ENCODE peak calls at places on chromosomes 16 and 17, in four cellular contexts. S, X, H and R are unnamed samples.

GRCh38 chr17:61770043-61770442 is 93.3 kb downstream of the BRIP1 start:
- DNase-seq in H (no peak), X (no peak), S (no peak), R (no peak)

GRCh38 chr17:59825533-59826316 is 67.0 kb downstream of the TUBD1 start:
- DNase-seq in H (no peak), X (no peak), S (peak), R (no peak)

GRCh38 chr17:82236142-82236971 is 7.5 kb downstream of the SLC16A3 start:
- DNase-seq in H (peak), X (peak), S (no peak), R (peak)

GRCh38 chr16:86391987-86392386 is 118.3 kb upstream of the FOXF1 start:
- DNase-seq in H (no peak), X (no peak), S (peak), R (no peak)

GRCh38 chr17:79087428-79088143 is 13.0 kb downstream of the ENGASE start:
- DNase-seq in X (peak), H (peak), S (peak), R (peak)

GRCh38 chr16:28098959-28099945 is 35.7 kb upstream of the GSG1L start:
- DNase-seq in H (no peak), S (no peak), X (no peak), R (no peak)

GRCh38 chr16:69373019-69373418 is 12.8 kb downstream of the TERF2 start:
- DNase-seq in S (no peak), X (no peak), H (no peak), R (no peak)

GRCh38 chr16:4344659-4345438 is 6.3 kb downstream of the PAM16 start:
- DNase-seq in S (no peak), X (peak), H (peak), R (peak)

GRCh38 chr17:32992360-32993033 is 850 bp downstream of the SPACA3 start:
- DNase-seq in X (no peak), H (no peak), S (no peak), R (no peak)

GRCh38 chr17:57355090-57355859 is 99.0 kb downstream of the MSI2 start:
- DNase-seq in H (no peak), S (peak), X (peak), R (no peak)

GRCh38 chr17:63446981-63447687 is 1.0 kb upstream of the CYB561 start:
- DNase-seq in X (peak), S (no peak), H (peak), R (no peak)

GRCh38 chr16:10197003-10197402 is 14.8 kb upstream of the GRIN2A start:
- DNase-seq in X (no peak), H (no peak), S (no peak), R (no peak)

GRCh38 chr16:27334192-27334764 is 20.5 kb downstream of the IL4R start:
- DNase-seq in S (no peak), H (no peak), X (no peak), R (peak)

GRCh38 chr16:53053967-53054669 is 673 bp upstream of the CHD9 start:
- DNase-seq in S (no peak), X (peak), H (no peak), R (no peak)

GRCh38 chr17:46851029-46851741 is at the start of gene WNT9B:
- DNase-seq in X (peak), H (peak), S (no peak), R (no peak)

GRCh38 chr16:68257251-68257905 is 6.9 kb upstream of the SLC7A6 start:
- DNase-seq in X (peak), H (peak), S (no peak), R (no peak)